ENCODE peak calls at places on chromosomes 13 and 19, in nine cellular contexts. A, N, P, T, M, F, Y, R and S are unnamed samples.

GRCh38 chr13:101465877-101466276 is 13.4 kb downstream of the ITGBL1 start:
- DNase-seq in F (no peak), Y (no peak), N (no peak), P (no peak), M (no peak), R (peak; percentile 56), T (peak; percentile 81), A (no peak), S (peak; percentile 51)

GRCh38 chr19:4014541-4015491 is 7.3 kb downstream of the PIAS4 start:
- DNase-seq in T (no peak), M (peak; percentile 37), F (no peak), Y (no peak), P (no peak), N (peak; percentile 87), A (peak; percentile 28), R (no peak), S (no peak)

GRCh38 chr19:44808463-44809371 is at the start of gene BCAM:
- DNase-seq in T (peak; percentile 71), P (peak; percentile 65), F (no peak), N (peak; percentile 61), A (peak; percentile 23), R (peak; percentile 79), M (peak; percentile 68), Y (no peak), S (peak; percentile 27)

GRCh38 chr13:44854264-44855060 is 134.8 kb downstream of the NUFIP1 start:
- DNase-seq in M (peak; percentile 64), A (no peak), Y (no peak), N (peak; percentile 8), R (no peak), P (no peak), T (no peak), F (no peak), S (no peak)

GRCh38 chr13:40982772-40983171 is 36.3 kb downstream of the ELF1 start:
- DNase-seq in A (peak; percentile 90), N (no peak), T (peak; percentile 5), R (no peak), M (peak; percentile 63), Y (no peak), F (no peak), P (no peak), S (peak; percentile 68)

GRCh38 chr13:45295536-45295935 is 45.4 kb downstream of the TPT1 start:
- DNase-seq in P (no peak), A (no peak), F (no peak), M (no peak), R (no peak), T (no peak), N (no peak), Y (no peak), S (no peak)

GRCh38 chr19:54178581-54179261 is 5.8 kb upstream of the TMC4 start:
- DNase-seq in T (peak; percentile 37), A (no peak), P (no peak), R (no peak), Y (no peak), F (no peak), N (peak; percentile 73), M (peak; percentile 47), S (no peak)

GRCh38 chr19:3041302-3041701 is 12.2 kb upstream of the TLE2 start:
- DNase-seq in R (no peak), A (no peak), Y (no peak), F (no peak), N (no peak), P (no peak), T (no peak), M (no peak), S (no peak)

GRCh38 chr13:76216729-76217128 is 580.6 kb downstream of the LMO7 start:
- DNase-seq in R (no peak), T (no peak), F (peak; percentile 41), Y (no peak), P (no peak), A (no peak), N (no peak), M (no peak), S (peak; percentile 10)

GRCh38 chr13:113089693-113090414 is 15.7 kb upstream of the F7 start:
- DNase-seq in Y (no peak), M (no peak), F (no peak), P (no peak), N (peak; percentile 29), R (no peak), T (no peak), A (no peak), S (no peak)

GRCh38 chr13:49112782-49113525 is 107.2 kb upstream of the MLNR start:
- DNase-seq in T (peak; percentile 7), P (no peak), R (no peak), N (no peak), A (no peak), M (no peak), Y (no peak), F (no peak), S (no peak)

GRCh38 chr13:35475131-35475959 is 1.1 kb downstream of the MAB21L1 start:
- DNase-seq in P (peak; percentile 20), F (no peak), R (peak; percentile 78), N (peak; percentile 77), M (peak; percentile 19), A (peak; percentile 71), T (peak; percentile 86), Y (no peak), S (peak; percentile 26)

GRCh38 chr19:35299523-35300339 is 7.8 kb downstream of the MAG start:
- DNase-seq in M (no peak), Y (no peak), A (no peak), R (no peak), N (no peak), F (no peak), P (no peak), T (peak; percentile 14), S (no peak)

GRCh38 chr19:45403272-45403671 is 1.6 kb downstream of the PPP1R13L start:
- DNase-seq in N (no peak), T (no peak), Y (no peak), P (no peak), A (no peak), F (no peak), R (no peak), M (no peak), S (no peak)

GRCh38 chr19:30791116-30791515 is 418.9 kb downstream of the ZNF536 start:
- DNase-seq in R (no peak), A (no peak), T (no peak), M (no peak), N (peak; percentile 20), Y (no peak), F (no peak), P (no peak), S (no peak)

GRCh38 chr19:48064509-48064908 is 20.6 kb upstream of the CABP5 start:
- DNase-seq in T (peak; percentile 52), N (peak; percentile 13), Y (no peak), M (no peak), A (no peak), F (no peak), R (peak; percentile 58), P (no peak), S (peak; percentile 3)

GRCh38 chr13:97223711-97224461 is 1.8 kb downstream of the MBNL2 start:
- DNase-seq in P (no peak), Y (no peak), A (peak; percentile 64), N (peak; percentile 70), F (peak; percentile 12), T (peak; percentile 91), M (peak; percentile 71), R (peak; percentile 95), S (peak; percentile 95)